ENCODE peak calls at places on chromosomes 6 and 20, in seven cellular contexts. T is adrenal gland, K is ovary, E is lung, Z is omental fat pad, H is heart left ventricle, D is GM20000. L is an unnamed sample.
A peak's percentile ranks its signal among the peaks of the same experiment; 100 is the strongest.

GRCh38 chr6:51352506-51353029 is 533.9 kb downstream of the TFAP2B start:
- DNase-seq in Z (no peak), T (no peak), D (no peak), H (no peak), E (no peak), K (no peak), L (no peak)

GRCh38 chr6:13724174-13724573 is 12.5 kb upstream of the RANBP9 start:
- DNase-seq in H (no peak), K (no peak), E (no peak), D (no peak), T (no peak), Z (no peak), L (no peak)

GRCh38 chr20:62941792-62942191 is 3.8 kb downstream of the GID8 start:
- DNase-seq in K (no peak), T (no peak), D (no peak), Z (no peak), H (no peak), E (no peak), L (no peak)

GRCh38 chr6:151716446-151717047 is 90.9 kb upstream of the ESR1 start:
- DNase-seq in E (no peak), H (no peak), T (no peak), D (no peak), K (no peak), Z (no peak), L (no peak)

GRCh38 chr6:116314218-116314617 is 34.5 kb upstream of the TSPYL1 start:
- DNase-seq in K (no peak), D (no peak), E (no peak), Z (no peak), H (no peak), T (no peak), L (no peak)

GRCh38 chr20:59600472-59600871 is 3.9 kb upstream of the PHACTR3 start:
- DNase-seq in D (no peak), K (no peak), Z (no peak), T (no peak), E (no peak), H (peak; percentile 2), L (no peak)

GRCh38 chr6:71248306-71248705 is 40.3 kb upstream of the OGFRL1 start:
- DNase-seq in H (no peak), Z (no peak), T (no peak), D (no peak), E (no peak), K (no peak), L (no peak)

GRCh38 chr20:2698186-2698817 is 5.7 kb downstream of the EBF4 start:
- DNase-seq in D (no peak), H (no peak), E (peak; percentile 26), K (no peak), T (no peak), Z (no peak), L (no peak)

GRCh38 chr6:3455121-3455489 is 1.7 kb downstream of the SLC22A23 start:
- DNase-seq in T (no peak), K (no peak), Z (no peak), E (no peak), H (no peak), D (peak; percentile 36), L (no peak)

DNA sequence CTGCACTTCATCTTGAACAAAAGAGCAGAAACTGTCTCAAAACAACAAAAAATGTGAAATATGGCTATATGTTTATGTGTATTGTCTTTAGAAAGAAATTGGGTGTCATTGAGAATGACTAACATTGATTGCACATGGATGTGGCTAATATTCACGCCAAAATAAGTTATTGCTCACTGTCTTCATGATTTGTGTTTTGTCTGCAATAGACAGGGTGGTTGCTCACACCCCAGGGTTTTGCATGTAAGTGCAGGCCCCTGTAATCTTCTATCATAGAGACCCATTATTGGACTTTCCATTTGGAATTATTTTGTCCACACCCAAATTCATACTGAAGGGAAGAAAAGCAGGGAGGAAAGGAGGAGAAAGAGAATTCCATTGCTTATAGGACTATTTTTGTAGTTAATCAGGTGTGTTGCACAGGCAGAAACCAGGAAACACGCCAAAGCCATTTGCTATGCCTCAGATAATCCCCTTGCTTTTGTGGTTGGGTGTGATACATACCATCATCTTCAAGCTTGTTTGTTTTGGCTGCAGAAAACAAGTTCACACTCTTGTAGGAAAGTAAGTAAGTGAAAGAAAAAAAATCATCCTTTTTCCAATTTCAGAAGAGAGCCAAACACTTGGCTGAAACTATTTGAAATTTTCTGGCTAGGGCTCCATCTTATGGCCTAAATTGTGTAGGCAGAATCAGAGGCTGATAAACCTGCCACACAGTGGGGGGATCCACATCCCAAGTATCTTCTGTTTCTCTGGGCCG is 214.1 kb downstream of the COL12A1 start:
- DNase-seq in E (no peak), D (no peak), H (no peak), Z (no peak), T (no peak), K (no peak), L (no peak)
- TF ChIP-seq CTCF in E (no peak), D (no peak), H (peak; percentile 36), Z (no peak), T (no peak), K (no peak), L (no peak)

DNA sequence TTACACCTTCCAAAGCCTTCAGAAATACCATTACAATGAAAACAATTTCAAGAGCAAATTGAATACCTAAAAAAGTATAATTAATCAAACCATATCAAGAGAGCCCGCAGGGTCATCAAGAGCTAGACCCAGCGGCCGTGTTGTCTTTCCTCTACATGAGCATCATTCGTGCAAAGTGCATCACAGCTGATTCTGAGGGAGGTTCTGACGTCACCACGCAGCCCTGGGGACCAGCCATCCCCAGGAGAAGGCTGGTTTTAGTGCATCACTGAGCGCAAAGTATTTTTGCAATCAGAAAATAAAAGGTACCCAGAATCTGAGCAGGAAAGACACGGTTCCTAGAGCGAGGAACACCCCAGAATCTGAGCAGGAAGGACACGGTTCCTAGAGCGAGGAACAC is 371.4 kb downstream of the CDH4 start:
- DNase-seq in D (no peak), H (no peak), K (no peak), Z (no peak), T (no peak), E (no peak), L (no peak)
- TF ChIP-seq CTCF in D (no peak), H (no peak), K (no peak), Z (no peak), T (no peak), E (no peak), L (no peak)

GRCh38 chr6:99148111-99148510 is 200.4 kb upstream of the FBXL4 start:
- DNase-seq in D (no peak), H (no peak), E (no peak), Z (no peak), T (no peak), K (no peak), L (no peak)

GRCh38 chr6:99151634-99152344 is 197.7 kb downstream of the FAXC start:
- DNase-seq in K (no peak), E (no peak), H (peak; percentile 44), Z (no peak), T (peak; percentile 21), D (peak; percentile 63), L (no peak)

GRCh38 chr6:99148761-99149160 is 200.7 kb downstream of the FAXC start:
- DNase-seq in K (no peak), H (no peak), T (no peak), E (no peak), D (no peak), Z (no peak), L (no peak)

GRCh38 chr6:99146716-99147115 is 199.0 kb upstream of the FBXL4 start:
- DNase-seq in H (no peak), Z (no peak), T (no peak), D (no peak), E (no peak), K (no peak), L (no peak)

DNA sequence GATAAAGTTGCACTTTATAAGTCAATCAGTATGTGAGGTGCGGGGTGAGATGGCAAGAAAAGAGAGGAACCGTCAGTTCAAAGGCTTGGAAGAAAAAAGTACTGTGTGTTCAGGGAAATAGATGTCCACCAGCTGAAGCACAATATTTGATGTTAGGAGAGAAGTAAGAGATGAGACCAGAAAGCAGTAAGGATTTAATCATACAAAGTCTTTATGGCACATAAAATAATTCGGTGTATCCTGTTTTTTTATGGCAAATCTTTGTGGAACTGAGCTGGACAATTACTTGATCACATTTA is 197.2 kb downstream of the FAXC start:
- DNase-seq in T (no peak), Z (no peak), H (no peak), E (no peak), K (no peak), D (no peak), L (no peak)
- TF ChIP-seq CTCF in T (no peak), Z (no peak), H (no peak), E (no peak), K (no peak), D (no peak), L (no peak)

GRCh38 chr20:39676236-39676635 is 714.1 kb downstream of the DHX35 start:
- DNase-seq in D (no peak), H (no peak), K (no peak), T (no peak), Z (no peak), E (no peak), L (no peak)

GRCh38 chr20:39674842-39675241 is 712.7 kb downstream of the DHX35 start:
- DNase-seq in H (no peak), Z (no peak), D (no peak), K (no peak), T (no peak), E (no peak), L (no peak)

GRCh38 chr20:39670987-39671386 is 708.8 kb downstream of the DHX35 start:
- DNase-seq in K (no peak), Z (no peak), T (no peak), E (no peak), H (no peak), D (no peak), L (no peak)

GRCh38 chr20:39676857-39677351 is 714.8 kb downstream of the DHX35 start:
- DNase-seq in Z (no peak), D (peak; percentile 10), T (no peak), E (no peak), K (no peak), H (no peak), L (no peak)
- TF ChIP-seq CTCF in Z (no peak), D (no peak), T (no peak), E (no peak), K (no peak), H (no peak), L (no peak)